ENCODE peak calls at places on chromosomes 13 and 19, in five cellular contexts. One of them, this sample, is unnamed.

GRCh38 chr19:16497042-16497441 is 848 bp downstream of the C19orf44 start:
- DNase-seq in esophagus squamous epithelium: no peak
- DNase-seq in body of pancreas: no peak
- DNase-seq in CD4-positive, alpha-beta T cell: no peak
- DNase-seq in lower leg skin: no peak
- DNase-seq in this sample: no peak

GRCh38 chr19:3375221-3376088 is 9.1 kb downstream of the NFIC start:
- DNase-seq in esophagus squamous epithelium: no peak
- DNase-seq in body of pancreas: peak
- DNase-seq in CD4-positive, alpha-beta T cell: no peak
- DNase-seq in lower leg skin: peak
- DNase-seq in this sample: no peak

GRCh38 chr19:51726049-51726448 is 2.3 kb upstream of the HAS1 start:
- DNase-seq in esophagus squamous epithelium: no peak
- DNase-seq in body of pancreas: no peak
- DNase-seq in CD4-positive, alpha-beta T cell: no peak
- DNase-seq in lower leg skin: peak
- DNase-seq in this sample: no peak

GRCh38 chr13:44311011-44311481 is 62.6 kb upstream of the SERP2 start:
- DNase-seq in esophagus squamous epithelium: no peak
- DNase-seq in body of pancreas: no peak
- DNase-seq in CD4-positive, alpha-beta T cell: no peak
- DNase-seq in lower leg skin: peak
- DNase-seq in this sample: no peak

GRCh38 chr13:111876506-111876905 is 190.4 kb upstream of the SOX1 start:
- DNase-seq in esophagus squamous epithelium: no peak
- DNase-seq in body of pancreas: no peak
- DNase-seq in CD4-positive, alpha-beta T cell: no peak
- DNase-seq in lower leg skin: no peak
- DNase-seq in this sample: no peak

GRCh38 chr13:91314888-91315287 is 32.6 kb upstream of the MIR17HG start:
- DNase-seq in esophagus squamous epithelium: no peak
- DNase-seq in body of pancreas: no peak
- DNase-seq in CD4-positive, alpha-beta T cell: no peak
- DNase-seq in lower leg skin: no peak
- DNase-seq in this sample: no peak

GRCh38 chr19:6271721-6272410 is 7.9 kb downstream of the MLLT1 start:
- DNase-seq in esophagus squamous epithelium: no peak
- DNase-seq in body of pancreas: peak
- DNase-seq in CD4-positive, alpha-beta T cell: no peak
- DNase-seq in lower leg skin: peak
- DNase-seq in this sample: no peak

GRCh38 chr13:106566682-106567420 is 1.1 kb downstream of the ARGLU1 start:
- DNase-seq in esophagus squamous epithelium: peak
- DNase-seq in body of pancreas: peak
- DNase-seq in CD4-positive, alpha-beta T cell: peak
- DNase-seq in lower leg skin: peak
- DNase-seq in this sample: peak

GRCh38 chr13:113092776-113093579 is 12.6 kb upstream of the F7 start:
- DNase-seq in esophagus squamous epithelium: no peak
- DNase-seq in body of pancreas: no peak
- DNase-seq in CD4-positive, alpha-beta T cell: no peak
- DNase-seq in lower leg skin: no peak
- DNase-seq in this sample: no peak

GRCh38 chr19:39684283-39684682 is 20.0 kb upstream of the LGALS14 start:
- DNase-seq in esophagus squamous epithelium: no peak
- DNase-seq in body of pancreas: no peak
- DNase-seq in CD4-positive, alpha-beta T cell: no peak
- DNase-seq in lower leg skin: no peak
- DNase-seq in this sample: no peak

GRCh38 chr13:93673885-93674284 is 447.3 kb downstream of the GPC6 start:
- DNase-seq in esophagus squamous epithelium: no peak
- DNase-seq in body of pancreas: no peak
- DNase-seq in CD4-positive, alpha-beta T cell: no peak
- DNase-seq in lower leg skin: no peak
- DNase-seq in this sample: no peak

GRCh38 chr19:6947745-6948144 is 60.4 kb downstream of the ADGRE1 start:
- DNase-seq in esophagus squamous epithelium: no peak
- DNase-seq in body of pancreas: no peak
- DNase-seq in CD4-positive, alpha-beta T cell: no peak
- DNase-seq in lower leg skin: no peak
- DNase-seq in this sample: no peak

GRCh38 chr19:40523322-40524047 is 53.2 kb upstream of the SHKBP1 start:
- DNase-seq in esophagus squamous epithelium: no peak
- DNase-seq in body of pancreas: peak
- DNase-seq in CD4-positive, alpha-beta T cell: peak
- DNase-seq in lower leg skin: peak
- DNase-seq in this sample: peak

DNA sequence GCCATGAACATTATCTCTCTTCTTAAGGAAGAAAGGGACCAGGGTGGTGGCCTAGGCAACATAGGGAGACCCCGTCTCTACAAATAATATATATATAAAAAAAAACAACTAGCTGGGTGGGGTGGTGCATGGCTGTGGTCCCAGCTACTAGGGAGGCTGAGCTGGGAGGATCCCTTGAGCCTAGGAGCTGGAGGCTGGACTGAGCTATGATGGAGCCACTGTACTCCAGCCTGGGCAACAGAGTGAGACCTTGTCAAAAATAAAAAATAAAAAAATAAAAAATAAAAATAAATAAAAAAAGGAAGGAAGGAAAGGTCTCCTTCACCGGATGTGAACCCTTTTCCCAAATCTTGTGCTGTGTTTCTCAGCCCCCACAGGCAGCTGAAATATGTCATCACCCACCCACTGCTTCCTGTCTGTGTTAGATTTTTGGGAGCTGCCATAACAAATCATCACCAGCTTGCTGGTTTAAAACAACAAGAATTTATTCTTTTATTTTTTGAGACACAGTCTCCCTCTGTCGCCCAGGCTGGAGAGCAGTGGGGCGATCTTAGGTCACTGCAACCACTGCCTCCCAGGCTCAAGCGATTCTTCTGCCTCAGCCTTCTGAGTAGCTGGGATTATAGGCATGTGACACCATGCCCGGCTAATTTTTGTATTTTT is 9.5 kb upstream of the TSPAN16 start:
- DNase-seq in esophagus squamous epithelium: no peak
- DNase-seq in body of pancreas: peak
- DNase-seq in CD4-positive, alpha-beta T cell: no peak
- DNase-seq in lower leg skin: no peak
- DNase-seq in this sample: no peak
- TF ChIP-seq CTCF in esophagus squamous epithelium: no peak
- TF ChIP-seq CTCF in body of pancreas: no peak
- TF ChIP-seq CTCF in CD4-positive, alpha-beta T cell: no peak
- TF ChIP-seq CTCF in lower leg skin: no peak
- TF ChIP-seq CTCF in this sample: no peak

GRCh38 chr19:50276370-50277063 is 52.7 kb downstream of the KCNC3 start:
- DNase-seq in esophagus squamous epithelium: no peak
- DNase-seq in body of pancreas: no peak
- DNase-seq in CD4-positive, alpha-beta T cell: no peak
- DNase-seq in lower leg skin: no peak
- DNase-seq in this sample: no peak
- TF ChIP-seq CTCF in esophagus squamous epithelium: no peak
- TF ChIP-seq CTCF in body of pancreas: no peak
- TF ChIP-seq CTCF in CD4-positive, alpha-beta T cell: no peak
- TF ChIP-seq CTCF in lower leg skin: no peak
- TF ChIP-seq CTCF in this sample: no peak

DNA sequence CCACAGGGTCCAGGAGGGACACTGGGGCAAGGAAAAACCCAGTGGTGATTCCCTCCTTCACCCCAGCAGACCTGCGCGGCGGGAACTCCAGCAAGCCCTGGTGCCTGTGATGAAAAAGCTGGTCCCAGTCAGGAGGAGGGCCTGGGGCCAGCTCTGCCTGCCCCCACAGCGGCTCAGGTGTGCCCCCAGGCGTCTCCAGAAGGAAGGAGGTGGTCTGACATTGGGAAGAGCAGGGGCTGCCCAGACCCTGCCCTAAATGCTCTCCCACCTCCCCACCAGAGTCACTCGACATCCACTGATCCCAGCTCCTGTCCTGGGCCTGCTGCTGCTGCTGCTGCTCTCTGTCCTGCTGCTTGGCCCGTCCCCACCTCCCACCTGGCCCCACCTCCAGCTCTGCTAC is 6.2 kb downstream of the PTH2 start:
- DNase-seq in esophagus squamous epithelium: no peak
- DNase-seq in body of pancreas: no peak
- DNase-seq in CD4-positive, alpha-beta T cell: no peak
- DNase-seq in lower leg skin: no peak
- DNase-seq in this sample: no peak
- TF ChIP-seq CTCF in esophagus squamous epithelium: no peak
- TF ChIP-seq CTCF in body of pancreas: no peak
- TF ChIP-seq CTCF in CD4-positive, alpha-beta T cell: no peak
- TF ChIP-seq CTCF in lower leg skin: no peak
- TF ChIP-seq CTCF in this sample: no peak

GRCh38 chr13:66547685-66548084 is 682.5 kb downstream of the PCDH9 start:
- DNase-seq in esophagus squamous epithelium: no peak
- DNase-seq in body of pancreas: no peak
- DNase-seq in CD4-positive, alpha-beta T cell: no peak
- DNase-seq in lower leg skin: no peak
- DNase-seq in this sample: no peak

GRCh38 chr13:66546534-66547379 is 683.4 kb downstream of the PCDH9 start:
- DNase-seq in esophagus squamous epithelium: no peak
- DNase-seq in body of pancreas: no peak
- DNase-seq in CD4-positive, alpha-beta T cell: no peak
- DNase-seq in lower leg skin: no peak
- DNase-seq in this sample: no peak

DNA sequence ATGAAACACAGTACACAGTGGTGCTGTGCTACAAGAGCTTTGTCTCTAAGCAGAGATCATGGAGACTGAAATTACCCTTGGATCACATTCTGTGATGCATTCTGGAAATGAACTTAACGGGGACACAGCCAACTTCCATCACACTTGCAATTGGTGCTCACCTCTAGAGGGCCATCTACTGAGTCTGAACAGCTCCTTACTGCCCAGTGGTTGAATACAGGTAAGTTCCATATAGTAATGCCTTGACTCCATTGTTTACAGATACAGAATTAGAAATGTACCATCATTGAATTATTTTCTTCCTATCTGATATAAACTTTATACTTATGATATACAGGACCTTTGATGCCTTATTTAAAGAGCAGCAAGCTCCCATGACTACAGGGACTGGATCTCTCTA is 686.4 kb downstream of the PCDH9 start:
- DNase-seq in esophagus squamous epithelium: no peak
- DNase-seq in body of pancreas: no peak
- DNase-seq in CD4-positive, alpha-beta T cell: no peak
- DNase-seq in lower leg skin: no peak
- DNase-seq in this sample: no peak
- TF ChIP-seq CTCF in esophagus squamous epithelium: no peak
- TF ChIP-seq CTCF in body of pancreas: no peak
- TF ChIP-seq CTCF in CD4-positive, alpha-beta T cell: no peak
- TF ChIP-seq CTCF in lower leg skin: no peak
- TF ChIP-seq CTCF in this sample: peak

DNA sequence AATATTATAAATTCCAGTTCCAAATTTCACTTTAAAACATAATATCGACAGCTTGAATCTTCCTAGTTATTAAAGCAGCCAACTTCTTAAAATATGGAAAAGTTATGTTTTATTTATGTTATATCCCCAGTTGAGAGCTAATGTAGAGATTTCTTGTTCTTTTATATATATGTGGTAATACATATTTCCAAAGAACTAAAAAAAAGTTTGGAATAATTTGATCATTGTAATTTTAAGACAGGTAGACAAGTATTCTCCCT is 781 bp upstream of the TBC1D4 start:
- DNase-seq in esophagus squamous epithelium: no peak
- DNase-seq in body of pancreas: no peak
- DNase-seq in CD4-positive, alpha-beta T cell: no peak
- DNase-seq in lower leg skin: no peak
- DNase-seq in this sample: no peak
- TF ChIP-seq CTCF in esophagus squamous epithelium: no peak
- TF ChIP-seq CTCF in body of pancreas: no peak
- TF ChIP-seq CTCF in CD4-positive, alpha-beta T cell: peak
- TF ChIP-seq CTCF in lower leg skin: no peak
- TF ChIP-seq CTCF in this sample: no peak

GRCh38 chr19:53308339-53308811 is 25.2 kb upstream of the ZNF845 start:
- DNase-seq in esophagus squamous epithelium: no peak
- DNase-seq in body of pancreas: peak
- DNase-seq in CD4-positive, alpha-beta T cell: no peak
- DNase-seq in lower leg skin: no peak
- DNase-seq in this sample: peak
- TF ChIP-seq CTCF in esophagus squamous epithelium: no peak
- TF ChIP-seq CTCF in body of pancreas: peak
- TF ChIP-seq CTCF in CD4-positive, alpha-beta T cell: no peak
- TF ChIP-seq CTCF in lower leg skin: no peak
- TF ChIP-seq CTCF in this sample: peak

GRCh38 chr13:71522976-71523517 is 344.0 kb downstream of the DACH1 start:
- DNase-seq in esophagus squamous epithelium: no peak
- DNase-seq in body of pancreas: no peak
- DNase-seq in CD4-positive, alpha-beta T cell: no peak
- DNase-seq in lower leg skin: no peak
- DNase-seq in this sample: no peak
- TF ChIP-seq CTCF in esophagus squamous epithelium: no peak
- TF ChIP-seq CTCF in body of pancreas: no peak
- TF ChIP-seq CTCF in CD4-positive, alpha-beta T cell: no peak
- TF ChIP-seq CTCF in lower leg skin: no peak
- TF ChIP-seq CTCF in this sample: no peak

DNA sequence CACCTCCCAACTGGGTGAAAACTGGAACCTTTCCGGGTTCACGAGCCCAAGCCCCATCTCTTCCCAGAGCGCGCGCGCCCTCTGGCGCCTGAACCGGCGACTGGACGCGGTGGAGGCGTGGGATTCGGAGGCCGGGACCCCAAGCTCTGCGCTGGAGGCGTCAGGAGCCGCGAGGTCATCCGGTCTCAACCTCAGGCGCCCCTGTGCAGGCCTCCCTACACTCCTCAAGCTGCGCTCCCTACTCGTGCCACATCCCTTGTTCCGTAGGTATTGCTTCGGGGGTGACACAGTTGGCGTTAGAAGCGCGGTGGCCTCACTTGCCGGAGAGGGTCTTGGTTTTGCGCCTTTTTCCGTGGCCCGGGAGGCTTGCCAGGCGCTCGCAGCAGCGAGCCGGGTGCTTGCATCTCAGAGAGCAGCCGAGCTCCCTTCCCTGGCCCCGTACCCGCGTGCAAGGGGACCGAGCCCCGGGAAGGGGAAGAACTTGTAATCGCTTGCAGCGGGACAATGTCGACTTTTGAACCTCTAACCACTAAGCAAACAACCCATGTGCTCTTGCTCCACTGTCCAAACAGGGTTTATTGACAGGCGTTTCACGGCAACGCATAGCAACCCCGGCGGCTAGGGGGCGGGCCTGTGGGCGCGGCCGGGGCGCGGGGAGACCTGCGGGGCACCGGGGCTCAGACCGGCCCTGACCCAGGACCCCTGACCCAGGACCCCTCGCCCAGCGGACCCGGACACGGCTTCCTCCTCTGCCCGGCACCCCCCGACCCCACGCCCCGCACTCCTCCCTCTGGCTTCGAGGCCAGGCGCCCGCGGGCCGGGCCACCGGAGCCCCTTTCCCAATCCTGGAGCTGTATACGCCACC is 8.5 kb downstream of the CDX2 start:
- DNase-seq in esophagus squamous epithelium: no peak
- DNase-seq in body of pancreas: peak
- DNase-seq in CD4-positive, alpha-beta T cell: no peak
- DNase-seq in lower leg skin: no peak
- DNase-seq in this sample: peak
- TF ChIP-seq CTCF in esophagus squamous epithelium: no peak
- TF ChIP-seq CTCF in body of pancreas: peak
- TF ChIP-seq CTCF in CD4-positive, alpha-beta T cell: no peak
- TF ChIP-seq CTCF in lower leg skin: no peak
- TF ChIP-seq CTCF in this sample: peak